ENCODE peak calls at places on chromosomes 13 and 19, in eight cellular contexts. X is M059J; O is CD14-positive monocyte; K is HTR-8/SVneo; U is HT-29; E is stimulated activated CD4-positive, alpha-beta T cell treated with anti-CD3 and anti-CD28 coated beads, Interleukin-15, amount 100 ng/mL, for 1 hour; B is left ventricle myocardium inferior; Y is foreskin fibroblast. I is an unnamed sample.

GRCh38 chr19:516884-517424 is 9.7 kb downstream of the TPGS1 start:
- DNase-seq in B (no peak), K (no peak), X (no peak), O (no peak), Y (no peak), E (no peak), U (no peak), I (no peak)

GRCh38 chr13:95714142-95714832 is 37.3 kb downstream of the DNAJC3 start:
- DNase-seq in B (no peak), E (no peak), U (peak; percentile 38), X (peak; percentile 78), Y (peak; percentile 84), O (no peak), K (no peak), I (no peak)

GRCh38 chr13:41411536-41411935 is 45.8 kb upstream of the RGCC start:
- DNase-seq in E (no peak), B (no peak), U (peak; percentile 70), K (peak; percentile 4), O (no peak), Y (peak; percentile 82), X (peak; percentile 48), I (no peak)

GRCh38 chr19:15181394-15181793 is 19.4 kb downstream of the NOTCH3 start:
- DNase-seq in U (peak; percentile 51), Y (no peak), E (no peak), O (no peak), B (no peak), K (no peak), X (no peak), I (no peak)

GRCh38 chr13:30809787-30810186 is 74.4 kb downstream of the ALOX5AP start:
- DNase-seq in B (no peak), E (no peak), K (no peak), O (no peak), U (no peak), X (no peak), Y (no peak), I (no peak)

GRCh38 chr13:102800145-102801041 is 1.5 kb downstream of the BIVM start:
- DNase-seq in O (peak; percentile 57), K (peak; percentile 62), B (peak; percentile 86), Y (peak; percentile 92), X (peak; percentile 74), U (peak; percentile 72), E (peak; percentile 67), I (peak; percentile 69)

GRCh38 chr13:51921790-51922740 is 60.3 kb downstream of the CCDC70 start:
- DNase-seq in Y (peak; percentile 22), E (no peak), U (no peak), X (peak; percentile 2), B (no peak), O (no peak), K (no peak), I (no peak)

GRCh38 chr13:60221581-60221980 is 57.9 kb upstream of the DIAPH3 start:
- DNase-seq in U (no peak), E (no peak), X (no peak), B (no peak), K (no peak), Y (no peak), O (no peak), I (no peak)

GRCh38 chr13:33612641-33613638 is 205.0 kb upstream of the RFC3 start:
- DNase-seq in K (no peak), B (no peak), E (no peak), X (no peak), Y (no peak), U (no peak), O (no peak), I (no peak)

GRCh38 chr19:2537544-2537943 is 61.6 kb downstream of the GADD45B start:
- DNase-seq in E (no peak), O (no peak), Y (no peak), X (no peak), K (no peak), B (no peak), U (no peak), I (no peak)

GRCh38 chr19:51034704-51035103 is at the start of gene KLK12:
- DNase-seq in X (no peak), K (no peak), B (no peak), O (peak; percentile 14), U (peak; percentile 71), E (no peak), Y (no peak), I (no peak)

GRCh38 chr19:2271516-2272103 is 10.4 kb downstream of the PEAK3 start:
- DNase-seq in U (peak; percentile 45), Y (peak; percentile 92), K (no peak), E (no peak), B (no peak), O (peak; percentile 76), X (peak; percentile 75), I (no peak)

GRCh38 chr19:33436360-33437345 is 63.1 kb downstream of the CEBPG start:
- DNase-seq in B (peak; percentile 6), X (no peak), Y (no peak), O (peak; percentile 38), E (no peak), K (no peak), U (peak; percentile 28), I (no peak)

GRCh38 chr13:47933688-47934011 is 67.4 kb downstream of the SUCLA2 start:
- DNase-seq in K (no peak), B (no peak), O (no peak), E (no peak), Y (no peak), X (peak; percentile 53), U (no peak), I (no peak)